ENCODE peak calls at places on chromosomes 11 and 22, in five cellular contexts. G, V, X, D and B are unnamed samples.

GRCh38 chr22:45240137-45240809 is 421 bp downstream of the KIAA0930 start:
- DNase-seq in V (no peak), G (peak; percentile 69), X (peak; percentile 41), D (peak; percentile 73), B (no peak)

GRCh38 chr11:18471995-18472394 is 16.3 kb downstream of the LDHAL6A start:
- DNase-seq in G (no peak), V (no peak), X (no peak), D (no peak), B (no peak)

GRCh38 chr11:133134561-133135173 is 397.6 kb downstream of the OPCML start:
- DNase-seq in G (peak; percentile 70), D (peak; percentile 1), V (peak; percentile 69), X (peak; percentile 52), B (peak; percentile 4)

GRCh38 chr22:41565403-41566054 is 4.7 kb downstream of the CSDC2 start:
- DNase-seq in G (peak; percentile 56), X (no peak), V (no peak), D (peak; percentile 68), B (peak; percentile 89)

GRCh38 chr22:38860291-38861169 is 11.5 kb downstream of the CBX6 start:
- DNase-seq in V (no peak), X (no peak), G (peak; percentile 51), D (no peak), B (no peak)

GRCh38 chr11:83158474-83158786 is 1.5 kb downstream of the PCF11 start:
- DNase-seq in G (no peak), V (no peak), X (no peak), D (no peak), B (no peak)

GRCh38 chr11:6609502-6610015 is 2.5 kb downstream of the TAF10 start:
- DNase-seq in X (peak; percentile 15), G (no peak), D (no peak), V (no peak), B (no peak)

GRCh38 chr11:86524603-86525352 is 147.6 kb downstream of the ME3 start:
- DNase-seq in X (no peak), G (no peak), V (no peak), D (peak; percentile 59), B (peak; percentile 73)

GRCh38 chr22:25564979-25565677 is 653 bp downstream of the GRK3 start:
- DNase-seq in D (peak; percentile 29), V (no peak), G (peak; percentile 36), X (peak; percentile 26), B (no peak)
- H3K9ac ChIP-seq in D (peak overlapping the region; percentile 78), V (peak overlapping the region; percentile 70), G (peak overlapping the region; percentile 53), X (peak overlapping the region; percentile 19), B (no peak overlapping the region)

GRCh38 chr11:126277322-126277721 is 5.6 kb upstream of the TIRAP start:
- DNase-seq in D (no peak), X (no peak), V (no peak), G (no peak), B (no peak)
- H3K9ac ChIP-seq in D (no peak overlapping the region), X (no peak overlapping the region), V (no peak overlapping the region), G (no peak overlapping the region), B (no peak overlapping the region)

GRCh38 chr11:65388731-65389130 is 2.3 kb downstream of the FRMD8 start:
- DNase-seq in V (no peak), D (peak; percentile 17), X (no peak), G (no peak), B (no peak)
- H3K9ac ChIP-seq in V (no peak overlapping the region), D (peak overlapping the region; percentile 98), X (peak overlapping the region; percentile 1), G (peak overlapping the region; percentile 42), B (no peak overlapping the region)

GRCh38 chr11:75563501-75563977 is 1.5 kb downstream of the SERPINH1 start:
- DNase-seq in V (no peak), X (no peak), D (no peak), G (no peak), B (no peak)

GRCh38 chr11:75563978-75564552 is 2.0 kb downstream of the SERPINH1 start:
- DNase-seq in G (no peak), X (no peak), V (peak; percentile 71), D (peak; percentile 94), B (peak; percentile 92)

GRCh38 chr11:75566763-75567279 is 4.8 kb downstream of the SERPINH1 start:
- DNase-seq in V (no peak), D (no peak), X (no peak), G (no peak), B (no peak)

GRCh38 chr11:75565916-75566762 is 4.1 kb downstream of the SERPINH1 start:
- DNase-seq in X (no peak), G (no peak), V (no peak), D (no peak), B (no peak)

DNA sequence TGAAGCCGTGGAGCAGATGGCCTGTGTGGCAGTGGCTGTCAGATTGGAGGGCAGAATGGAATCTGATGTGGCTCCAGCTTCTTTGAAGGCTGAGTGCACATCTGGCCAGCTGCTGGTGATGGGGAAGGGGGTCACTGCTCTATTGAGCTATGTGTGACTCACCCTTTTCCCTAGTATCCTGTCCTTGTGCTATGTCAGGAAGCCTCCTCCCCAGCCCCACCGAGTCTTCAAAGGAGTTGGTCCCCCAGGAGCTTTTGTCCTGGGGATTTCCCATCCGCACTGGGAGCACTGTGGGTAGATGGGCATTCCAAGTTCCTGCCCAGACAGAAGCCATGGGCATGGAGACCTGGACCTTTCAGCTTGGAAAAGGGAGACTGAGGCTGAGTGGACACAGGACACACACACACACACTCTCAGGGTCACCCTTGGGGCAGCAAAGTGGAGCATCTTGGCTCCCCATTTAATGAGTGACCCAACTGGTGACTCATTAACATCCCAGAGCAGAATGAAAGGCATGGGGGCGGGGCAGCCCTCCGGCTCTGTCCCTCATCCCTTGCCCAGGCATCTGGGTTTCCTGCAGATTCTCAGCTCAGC is 3.3 kb downstream of the SERPINH1 start:
- DNase-seq in V (no peak), D (peak; percentile 79), G (no peak), X (no peak), B (peak; percentile 78)
- H3K9ac ChIP-seq in V (no peak overlapping the region), D (peak overlapping the region; percentile 99), G (no peak overlapping the region), X (no peak overlapping the region), B (peak overlapping the region; percentile 95)

GRCh38 chr11:7927635-7928034 is 3.4 kb downstream of the OR10A6 start:
- DNase-seq in D (no peak), X (no peak), G (no peak), V (no peak), B (peak; percentile 66)

GRCh38 chr11:7924526-7924925 is 6.5 kb downstream of the OR10A6 start:
- DNase-seq in X (no peak), D (no peak), G (no peak), V (no peak), B (peak; percentile 70)
- H3K9ac ChIP-seq in X (no peak overlapping the region), D (no peak overlapping the region), G (no peak overlapping the region), V (no peak overlapping the region), B (no peak overlapping the region)

GRCh38 chr11:63769719-63770443 is 1.3 kb upstream of the ZFTA start:
- DNase-seq in D (peak; percentile 28), V (peak; percentile 32), G (peak; percentile 37), X (no peak), B (no peak)
- H3K9ac ChIP-seq in D (peak overlapping the region; percentile 84), V (no peak overlapping the region), G (peak overlapping the region; percentile 69), X (peak overlapping the region; percentile 26), B (peak overlapping the region; percentile 35)

GRCh38 chr11:69044111-69045013 is 4.4 kb upstream of the TPCN2 start:
- DNase-seq in V (peak; percentile 43), X (peak; percentile 72), G (peak; percentile 78), D (peak; percentile 90), B (peak; percentile 72)
- H3K9ac ChIP-seq in V (no peak overlapping the region), X (no peak overlapping the region), G (peak overlapping the region; percentile 33), D (no peak overlapping the region), B (no peak overlapping the region)